ENCODE peak calls at places on chromosomes 6 and 20, in four cellular contexts. V is sciatic nerve; L is stimulated activated CD4-positive, alpha-beta T cell treated with anti-CD3 and anti-CD28 coated beads, Interleukin-1b, Interleukin-23, amount 100 ng/mL, for 24 hours; H is brain microvascular endothelial cell. P is an unnamed sample.

GRCh38 chr6:105675715-105676397 is 273.0 kb upstream of the PREP start:
- DNase-seq in V (no peak), L (no peak), H (peak), P (no peak)

GRCh38 chr6:106883808-106884262 is 90.7 kb downstream of the CD24 start:
- DNase-seq in V (no peak), L (no peak), H (no peak), P (no peak)

GRCh38 chr6:2731281-2731909 is 19.3 kb downstream of the MYLK4 start:
- DNase-seq in V (no peak), L (no peak), H (no peak), P (no peak)

GRCh38 chr6:26328265-26328844 is 36.6 kb upstream of the BTN3A2 start:
- DNase-seq in V (no peak), L (no peak), H (no peak), P (no peak)

GRCh38 chr6:40075051-40075445 is 140.8 kb upstream of the MOCS1 start:
- DNase-seq in V (no peak), L (no peak), H (no peak), P (no peak)

GRCh38 chr20:60812561-60812960 is 439.5 kb upstream of the CDH4 start:
- DNase-seq in V (no peak), L (no peak), H (no peak), P (no peak)

GRCh38 chr20:46130534-46130933 is 12.4 kb downstream of the CD40 start:
- DNase-seq in V (no peak), L (no peak), H (no peak), P (no peak)

GRCh38 chr6:37454420-37455125 is 21.6 kb downstream of the CMTR1 start:
- DNase-seq in V (no peak), L (no peak), H (no peak), P (no peak)

GRCh38 chr20:41141153-41141815 is 3.9 kb downstream of the PLCG1 start:
- DNase-seq in V (peak), L (no peak), H (peak), P (peak)

GRCh38 chr6:93786474-93787330 is 367.3 kb upstream of the EPHA7 start:
- DNase-seq in V (no peak), L (no peak), H (peak), P (no peak)

GRCh38 chr6:159359581-159360264 is 190.5 kb downstream of the FNDC1 start:
- DNase-seq in V (no peak), L (no peak), H (no peak), P (no peak)

GRCh38 chr20:11852801-11853200 is 64.9 kb upstream of the BTBD3 start:
- DNase-seq in V (no peak), L (no peak), H (peak), P (no peak)

GRCh38 chr6:149221774-149222070 is 95.8 kb upstream of the TAB2 start:
- DNase-seq in V (no peak), L (no peak), H (no peak), P (no peak)

GRCh38 chr6:21005816-21006553 is 471.7 kb downstream of the CDKAL1 start:
- DNase-seq in V (no peak), L (no peak), H (peak), P (no peak)

GRCh38 chr20:18909254-18909653 is 95.7 kb downstream of the SCP2D1 start:
- DNase-seq in V (no peak), L (no peak), H (no peak), P (no peak)

GRCh38 chr20:60437418-60437817 is 479.2 kb downstream of the CDH26 start:
- DNase-seq in V (no peak), L (no peak), H (no peak), P (no peak)

GRCh38 chr6:148595550-148595949 is 151.3 kb upstream of the UST start:
- DNase-seq in V (no peak), L (no peak), H (no peak), P (no peak)

GRCh38 chr6:73309784-73310502 is 44.1 kb downstream of the DPPA5 start:
- DNase-seq in V (peak), L (peak), H (peak), P (peak)

GRCh38 chr20:45993197-45993951 is 15.3 kb upstream of the MMP9 start:
- DNase-seq in V (no peak), L (no peak), H (peak), P (no peak)

GRCh38 chr20:36591281-36591680 is 14.3 kb upstream of the RAB5IF start:
- DNase-seq in V (no peak), L (no peak), H (no peak), P (no peak)

GRCh38 chr6:9647599-9647998 is 767.3 kb downstream of the TFAP2A start:
- DNase-seq in V (no peak), L (no peak), H (no peak), P (no peak)

GRCh38 chr6:63347599-63347998 is 27.8 kb upstream of the LGSN start:
- DNase-seq in V (no peak), L (no peak), H (peak), P (no peak)

GRCh38 chr6:63899550-63899949 is 263.9 kb downstream of the PHF3 start:
- DNase-seq in V (no peak), L (no peak), H (no peak), P (no peak)

GRCh38 chr6:157236040-157236725 is 87.1 kb downstream of the TMEM242 start:
- DNase-seq in V (no peak), L (no peak), H (no peak), P (no peak)

GRCh38 chr6:36510365-36510764 is 36.9 kb downstream of the STK38 start:
- DNase-seq in V (no peak), L (no peak), H (no peak), P (no peak)